ENCODE peak calls at places on chromosome 5, in six cellular contexts. B is psoas muscle, L is cardiac muscle cell, Y is suprapubic skin, E is breast epithelium, Z is HepG2. V is an unnamed sample.

GRCh38 chr5:84383816-84384603 is 670 bp downstream of the EDIL3 start:
- DNase-seq in B (no peak), L (peak; percentile 74), Y (peak; percentile 53), E (no peak), Z (no peak), V (no peak)

GRCh38 chr5:9207820-9208418 is 338.0 kb downstream of the SEMA5A start:
- DNase-seq in B (no peak), L (peak; percentile 78), Y (no peak), E (no peak), Z (peak; percentile 34), V (peak; percentile 51)

GRCh38 chr5:98105651-98106050 is 667.8 kb upstream of the RGMB start:
- DNase-seq in B (no peak), L (no peak), Y (no peak), E (no peak), Z (no peak), V (no peak)

GRCh38 chr5:145718956-145719355 is 116.2 kb downstream of the PRELID2 start:
- DNase-seq in B (no peak), L (peak; percentile 52), Y (no peak), E (no peak), Z (peak; percentile 22), V (peak; percentile 48)

GRCh38 chr5:163612358-163613149 is 107.1 kb downstream of the MAT2B start:
- DNase-seq in B (no peak), L (no peak), Y (no peak), E (no peak), Z (no peak), V (no peak)

GRCh38 chr5:156121234-156121633 is 205.7 kb upstream of the SGCD start:
- DNase-seq in B (no peak), L (no peak), Y (no peak), E (no peak), Z (no peak), V (no peak)

GRCh38 chr5:170633235-170634041 is 129.6 kb downstream of the KCNIP1 start:
- DNase-seq in B (peak; percentile 52), L (peak; percentile 97), Y (no peak), E (no peak), Z (peak; percentile 27), V (peak; percentile 27)

GRCh38 chr5:122533825-122534224 is 221.8 kb downstream of the SNCAIP start:
- DNase-seq in B (no peak), L (no peak), Y (no peak), E (no peak), Z (no peak), V (no peak)

GRCh38 chr5:132060501-132061161 is at the start of gene IL3:
- DNase-seq in B (no peak), L (no peak), Y (no peak), E (peak; percentile 30), Z (no peak), V (no peak)

GRCh38 chr5:83484294-83484693 is 12.8 kb downstream of the VCAN start:
- DNase-seq in B (no peak), L (no peak), Y (no peak), E (no peak), Z (no peak), V (no peak)

GRCh38 chr5:139190125-139190524 is 8.0 kb downstream of the SIL1 start:
- DNase-seq in B (no peak), L (peak; percentile 92), Y (no peak), E (no peak), Z (no peak), V (no peak)

GRCh38 chr5:116947691-116948528 is 373.3 kb upstream of the SEMA6A start:
- DNase-seq in B (peak; percentile 37), L (peak; percentile 71), Y (no peak), E (peak; percentile 68), Z (peak; percentile 76), V (peak; percentile 76)

DNA sequence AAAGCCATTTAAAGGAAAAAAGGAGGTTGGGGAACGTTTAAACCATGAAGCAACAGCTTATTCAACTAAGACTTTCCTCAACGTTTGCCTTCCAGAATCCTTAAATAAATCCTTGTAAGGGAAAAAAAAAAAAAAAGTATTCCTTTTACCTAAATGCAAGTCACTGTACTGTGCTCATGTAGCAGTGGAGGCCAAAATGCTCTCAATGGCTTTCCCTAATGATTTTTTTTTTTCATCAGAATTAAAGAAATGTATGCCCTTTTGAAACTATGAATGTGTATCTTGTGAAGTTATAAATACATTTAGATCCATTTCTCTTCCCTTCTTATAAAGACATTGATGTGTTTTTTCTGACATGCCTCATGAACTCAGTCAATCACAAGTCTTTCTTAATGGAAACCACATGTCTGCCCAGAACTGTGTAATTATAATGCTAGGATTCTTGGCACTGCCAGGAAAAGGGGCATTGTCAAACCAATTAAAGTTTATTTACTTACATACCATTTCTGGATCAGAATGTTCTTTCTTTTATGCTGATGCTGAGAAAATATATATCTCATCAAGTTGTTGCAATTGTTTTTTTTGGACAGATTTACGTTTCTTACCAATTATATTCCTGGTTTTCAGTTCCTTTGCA is 107.5 kb downstream of the EBF1 start:
- DNase-seq in B (no peak), L (peak; percentile 59), Y (no peak), E (no peak), Z (no peak), V (no peak)
- H3K27ac ChIP-seq in B (no peak overlapping the region), L (no peak overlapping the region), Y (peak overlapping the region; percentile 82), E (no peak overlapping the region), Z (no peak overlapping the region), V (no peak overlapping the region)

GRCh38 chr5:125700380-125700856 is 722.8 kb upstream of the GRAMD2B start:
- DNase-seq in B (no peak), L (peak; percentile 47), Y (no peak), E (no peak), Z (peak; percentile 39), V (peak; percentile 37)
- H3K27ac ChIP-seq in B (peak overlapping the region; percentile 52), L (peak overlapping the region; percentile 83), Y (no peak overlapping the region), E (no peak overlapping the region), Z (no peak overlapping the region), V (no peak overlapping the region)

DNA sequence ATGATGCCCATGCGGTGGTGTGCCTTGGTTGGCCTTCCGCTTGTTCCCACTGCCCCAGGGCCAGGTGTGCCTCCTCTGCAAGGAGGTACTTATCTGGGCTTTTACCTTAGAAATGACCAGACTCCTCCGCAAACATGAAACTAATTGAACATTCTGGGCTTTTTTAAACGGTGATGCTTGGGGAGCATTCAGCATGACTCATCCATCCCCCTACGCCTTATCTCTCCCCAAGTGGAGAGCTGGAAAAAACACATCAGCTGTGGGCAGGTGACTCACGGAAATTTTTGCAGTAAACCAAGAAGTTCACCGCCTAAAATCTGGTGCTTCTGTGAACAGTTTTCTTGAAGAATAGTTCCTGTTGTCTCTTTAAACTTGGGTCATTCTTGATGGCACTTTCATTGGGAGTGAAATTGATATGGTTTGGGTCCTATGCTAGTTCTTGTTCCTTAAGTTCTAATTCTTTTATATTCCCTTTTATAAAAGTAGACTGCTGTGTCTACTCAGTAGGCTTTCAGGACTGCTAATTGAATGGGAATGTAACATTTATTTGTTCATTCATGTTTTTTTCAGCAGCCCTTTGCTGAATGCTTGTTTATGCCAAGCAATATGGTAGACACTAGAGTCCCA is 39.6 kb downstream of the SFXN1 start:
- DNase-seq in B (no peak), L (peak; percentile 86), Y (no peak), E (no peak), Z (no peak), V (no peak)
- H3K27ac ChIP-seq in B (no peak overlapping the region), L (no peak overlapping the region), Y (no peak overlapping the region), E (no peak overlapping the region), Z (no peak overlapping the region), V (no peak overlapping the region)

GRCh38 chr5:52051759-52052158 is 668.5 kb downstream of the ISL1 start:
- DNase-seq in B (no peak), L (no peak), Y (no peak), E (no peak), Z (no peak), V (no peak)
- H3K27ac ChIP-seq in B (no peak overlapping the region), L (no peak overlapping the region), Y (no peak overlapping the region), E (no peak overlapping the region), Z (no peak overlapping the region), V (no peak overlapping the region)

GRCh38 chr5:136081192-136081591 is 51.5 kb upstream of the SMAD5 start:
- DNase-seq in B (no peak), L (no peak), Y (no peak), E (no peak), Z (no peak), V (no peak)
- H3K27ac ChIP-seq in B (no peak overlapping the region), L (no peak overlapping the region), Y (no peak overlapping the region), E (peak overlapping the region; percentile 48), Z (no peak overlapping the region), V (no peak overlapping the region)

GRCh38 chr5:89388872-89389271 is 505.9 kb upstream of the MEF2C start:
- DNase-seq in B (no peak), L (no peak), Y (no peak), E (no peak), Z (no peak), V (no peak)
- H3K27ac ChIP-seq in B (no peak overlapping the region), L (no peak overlapping the region), Y (no peak overlapping the region), E (no peak overlapping the region), Z (no peak overlapping the region), V (no peak overlapping the region)

DNA sequence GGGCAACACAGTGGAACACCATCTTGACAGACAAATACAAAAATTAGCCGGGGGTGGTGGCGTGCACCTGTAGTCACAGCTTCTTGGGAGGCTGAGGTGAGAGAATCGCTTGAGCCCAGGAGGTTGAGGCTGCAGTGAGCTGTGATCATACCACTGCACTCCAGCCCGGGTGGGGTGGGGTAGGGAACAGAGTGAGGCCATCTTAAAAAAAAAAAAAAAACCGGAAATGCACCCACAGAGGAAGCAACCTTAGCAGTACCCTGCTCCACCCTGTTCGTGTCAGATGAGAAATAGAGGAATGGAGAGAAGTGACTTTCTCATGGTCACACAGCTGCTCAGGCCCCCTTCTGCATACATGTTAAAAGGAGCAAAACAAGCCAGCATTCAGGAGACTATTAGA is 40.8 kb downstream of the CYFIP2 start:
- DNase-seq in B (no peak), L (no peak), Y (no peak), E (no peak), Z (no peak), V (peak; percentile 14)
- H3K27ac ChIP-seq in B (no peak overlapping the region), L (no peak overlapping the region), Y (no peak overlapping the region), E (no peak overlapping the region), Z (no peak overlapping the region), V (no peak overlapping the region)

DNA sequence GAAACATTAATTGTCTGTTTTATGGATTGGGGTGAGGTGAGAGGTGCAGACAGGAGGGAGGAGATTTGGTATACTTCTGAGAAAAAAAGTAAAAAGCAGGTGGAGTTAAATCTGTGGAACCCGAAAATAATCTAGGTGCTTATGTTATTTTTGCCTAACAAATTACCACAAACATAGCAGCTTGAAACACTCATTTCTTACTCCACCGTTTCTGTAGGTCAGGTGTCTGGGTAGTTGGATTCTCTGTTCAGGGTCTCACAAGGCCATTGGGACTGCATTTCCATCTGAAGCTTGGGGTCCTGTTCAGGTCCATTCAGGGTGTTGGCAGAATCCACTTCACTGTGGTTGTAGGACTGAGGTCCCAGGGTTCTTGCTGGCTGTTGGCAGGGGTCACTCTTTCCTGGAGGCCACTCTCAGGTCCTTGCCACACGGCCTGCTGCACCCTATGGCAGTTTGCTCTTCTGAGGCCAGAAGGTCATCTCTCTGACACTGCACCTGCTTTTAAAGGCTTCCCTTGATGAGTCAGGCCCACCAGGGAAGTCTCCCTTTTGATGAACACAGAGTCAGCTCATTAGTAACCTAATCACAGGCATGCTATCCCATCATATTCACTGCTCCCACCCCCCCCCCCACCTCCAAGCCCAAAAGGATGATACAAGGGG is 82.2 kb downstream of the TRIO start:
- DNase-seq in B (no peak), L (no peak), Y (no peak), E (no peak), Z (no peak), V (no peak)
- H3K27ac ChIP-seq in B (no peak overlapping the region), L (no peak overlapping the region), Y (no peak overlapping the region), E (no peak overlapping the region), Z (no peak overlapping the region), V (no peak overlapping the region)

V was measured in small intestine.